ENCODE peak calls at places on chromosomes 7 and 10, in seven cellular contexts. P, B, K, X, Y, F and J are unnamed samples.

GRCh38 chr10:21329995-21330627 is 195.4 kb downstream of the SKIDA1 start:
- DNase-seq in Y (no peak), K (peak), X (no peak), B (peak), P (no peak), F (no peak), J (no peak)

GRCh38 chr10:43606323-43607198 is at the start of gene ZNF485:
- DNase-seq in F (peak), K (peak), B (peak), P (no peak), Y (peak), X (peak), J (no peak)

GRCh38 chr10:132919374-132920100 is 22.8 kb downstream of the CFAP46 start:
- DNase-seq in K (no peak), B (no peak), F (no peak), P (no peak), Y (no peak), X (no peak), J (no peak)

GRCh38 chr7:1839701-1840100 is 169.6 kb downstream of the ELFN1 start:
- DNase-seq in K (no peak), Y (no peak), B (no peak), P (no peak), X (no peak), F (peak), J (no peak)

GRCh38 chr7:19275000-19275399 is 129.8 kb upstream of the FERD3L start:
- DNase-seq in B (no peak), X (no peak), Y (no peak), P (no peak), K (no peak), F (no peak), J (no peak)

GRCh38 chr7:141874787-141875186 is 33.5 kb upstream of the PRSS37 start:
- DNase-seq in B (no peak), F (no peak), P (no peak), K (no peak), Y (no peak), X (no peak), J (no peak)

GRCh38 chr7:102728-103127 is 89.6 kb upstream of the FAM20C start:
- DNase-seq in Y (no peak), F (no peak), X (no peak), K (no peak), B (no peak), P (no peak), J (no peak)

GRCh38 chr7:603152-603941 is 83.7 kb upstream of the PDGFA start:
- DNase-seq in K (no peak), P (no peak), X (peak), Y (no peak), F (no peak), B (no peak), J (no peak)

GRCh38 chr10:4331150-4331549 is 494.9 kb upstream of the AKR1E2 start:
- DNase-seq in F (no peak), Y (no peak), K (no peak), X (no peak), P (no peak), B (no peak), J (no peak)

GRCh38 chr10:117138838-117139580 is 939 bp upstream of the VAX1 start:
- DNase-seq in X (no peak), B (no peak), F (peak), Y (no peak), K (no peak), P (no peak), J (no peak)

GRCh38 chr10:13560597-13560996 is 26.2 kb upstream of the PRPF18 start:
- DNase-seq in B (no peak), F (no peak), P (no peak), X (no peak), Y (no peak), K (no peak), J (no peak)

GRCh38 chr10:57506414-57507094 is 761.1 kb downstream of the IPMK start:
- DNase-seq in X (no peak), Y (no peak), F (no peak), K (no peak), B (no peak), P (no peak), J (no peak)

GRCh38 chr10:15461353-15462108 is 90.4 kb upstream of the FAM171A1 start:
- DNase-seq in Y (no peak), B (peak), F (peak), P (no peak), K (no peak), X (peak), J (no peak)

GRCh38 chr10:74994714-74995308 is 116.6 kb upstream of the SAMD8 start:
- DNase-seq in K (no peak), Y (no peak), P (no peak), F (no peak), B (no peak), X (no peak), J (no peak)

GRCh38 chr10:70779088-70779487 is 6.1 kb downstream of the TBATA start:
- DNase-seq in P (no peak), X (peak), F (peak), K (no peak), Y (no peak), B (no peak), J (no peak)

GRCh38 chr7:122790558-122790957 is 87.8 kb upstream of the RNF148 start:
- DNase-seq in F (no peak), P (no peak), K (no peak), X (no peak), Y (no peak), B (no peak), J (no peak)

GRCh38 chr10:79188154-79188763 is 119.5 kb downstream of the ZMIZ1 start:
- DNase-seq in F (no peak), P (no peak), K (peak), B (no peak), X (peak), Y (no peak), J (no peak)

GRCh38 chr7:78379148-78379547 is 580.6 kb downstream of the PHTF2 start:
- DNase-seq in K (no peak), B (no peak), Y (no peak), P (no peak), X (no peak), F (no peak), J (no peak)

GRCh38 chr10:110852255-110852896 is 19.4 kb upstream of the PDCD4 start:
- DNase-seq in X (no peak), F (no peak), K (peak), Y (no peak), P (no peak), B (peak), J (no peak)

GRCh38 chr10:126222736-126223511 is 165.4 kb downstream of the ADAM12 start:
- DNase-seq in P (no peak), F (no peak), Y (no peak), B (no peak), X (no peak), K (no peak), J (no peak)

GRCh38 chr7:39621784-39622411 is 1.5 kb upstream of the RALA start:
- DNase-seq in P (no peak), X (peak), K (no peak), B (no peak), F (no peak), Y (no peak), J (no peak)

GRCh38 chr7:73715648-73716317 is 3.7 kb downstream of the STX1A start:
- DNase-seq in B (peak), F (no peak), Y (no peak), K (peak), X (peak), P (no peak), J (peak)

GRCh38 chr10:97873569-97873968 is 23.9 kb downstream of the GOLGA7B start:
- DNase-seq in K (no peak), X (no peak), B (no peak), Y (no peak), F (no peak), P (no peak), J (no peak)

GRCh38 chr10:71301371-71301916 is 17.6 kb upstream of the SLC29A3 start:
- DNase-seq in F (no peak), K (no peak), X (no peak), P (no peak), Y (no peak), B (no peak), J (no peak)

GRCh38 chr7:84688671-84689070 is 494.1 kb upstream of the SEMA3A start:
- DNase-seq in P (no peak), X (no peak), K (no peak), F (no peak), Y (no peak), B (no peak), J (no peak)

GRCh38 chr10:83991986-83992753 is 147.1 kb upstream of the GHITM start:
- DNase-seq in K (peak), F (peak), X (peak), Y (peak), P (peak), B (peak), J (no peak)

GRCh38 chr7:23852988-23853387 is 143.0 kb downstream of the STK31 start:
- DNase-seq in F (no peak), P (no peak), K (no peak), Y (no peak), B (no peak), X (no peak), J (no peak)

GRCh38 chr7:28173531-28173930 is 7.1 kb downstream of the JAZF1 start:
- DNase-seq in P (no peak), B (no peak), Y (no peak), F (no peak), K (no peak), X (no peak), J (no peak)

GRCh38 chr7:27745064-27745583 is 5.2 kb downstream of the TAX1BP1 start:
- DNase-seq in B (peak), X (no peak), P (no peak), F (peak), Y (no peak), K (peak), J (peak)

GRCh38 chr10:77264107-77264506 is 373.5 kb downstream of the KCNMA1 start:
- DNase-seq in Y (no peak), F (no peak), X (no peak), P (peak), K (no peak), B (no peak), J (no peak)

GRCh38 chr7:81004098-81004497 is 85.2 kb upstream of the SEMA3C start:
- DNase-seq in B (no peak), K (no peak), Y (no peak), F (no peak), X (no peak), P (no peak), J (no peak)

GRCh38 chr7:103127006-103127405 is 21.9 kb downstream of the NAPEPLD start:
- DNase-seq in F (no peak), X (no peak), P (no peak), B (no peak), Y (no peak), K (no peak), J (no peak)

GRCh38 chr10:124124123-124124768 is 30.8 kb upstream of the CHST15 start:
- DNase-seq in B (no peak), X (no peak), P (no peak), Y (no peak), F (no peak), K (no peak), J (no peak)

GRCh38 chr7:139588632-139589031 is 65.1 kb downstream of the CLEC2L start:
- DNase-seq in K (no peak), X (peak), B (no peak), P (no peak), Y (no peak), F (no peak), J (no peak)

GRCh38 chr7:55094122-55094690 is 75.4 kb downstream of the EGFR start:
- DNase-seq in F (no peak), P (no peak), Y (no peak), K (no peak), X (no peak), B (no peak), J (no peak)

GRCh38 chr10:122236690-122237306 is 34.3 kb upstream of the BTBD16 start:
- DNase-seq in B (no peak), P (no peak), Y (no peak), F (peak), X (no peak), K (no peak), J (no peak)

GRCh38 chr10:34838366-34838900 is 23.3 kb upstream of the PARD3 start:
- DNase-seq in Y (no peak), B (no peak), X (no peak), K (no peak), P (no peak), F (no peak), J (no peak)

GRCh38 chr10:22912763-22913389 is 15.0 kb upstream of the ARMC3 start:
- DNase-seq in X (no peak), P (no peak), K (no peak), B (no peak), F (peak), Y (no peak), J (no peak)

GRCh38 chr7:129362528-129362927 is 71.7 kb upstream of the STRIP2 start:
- DNase-seq in B (no peak), Y (no peak), X (no peak), P (no peak), F (no peak), K (no peak), J (no peak)

DNA sequence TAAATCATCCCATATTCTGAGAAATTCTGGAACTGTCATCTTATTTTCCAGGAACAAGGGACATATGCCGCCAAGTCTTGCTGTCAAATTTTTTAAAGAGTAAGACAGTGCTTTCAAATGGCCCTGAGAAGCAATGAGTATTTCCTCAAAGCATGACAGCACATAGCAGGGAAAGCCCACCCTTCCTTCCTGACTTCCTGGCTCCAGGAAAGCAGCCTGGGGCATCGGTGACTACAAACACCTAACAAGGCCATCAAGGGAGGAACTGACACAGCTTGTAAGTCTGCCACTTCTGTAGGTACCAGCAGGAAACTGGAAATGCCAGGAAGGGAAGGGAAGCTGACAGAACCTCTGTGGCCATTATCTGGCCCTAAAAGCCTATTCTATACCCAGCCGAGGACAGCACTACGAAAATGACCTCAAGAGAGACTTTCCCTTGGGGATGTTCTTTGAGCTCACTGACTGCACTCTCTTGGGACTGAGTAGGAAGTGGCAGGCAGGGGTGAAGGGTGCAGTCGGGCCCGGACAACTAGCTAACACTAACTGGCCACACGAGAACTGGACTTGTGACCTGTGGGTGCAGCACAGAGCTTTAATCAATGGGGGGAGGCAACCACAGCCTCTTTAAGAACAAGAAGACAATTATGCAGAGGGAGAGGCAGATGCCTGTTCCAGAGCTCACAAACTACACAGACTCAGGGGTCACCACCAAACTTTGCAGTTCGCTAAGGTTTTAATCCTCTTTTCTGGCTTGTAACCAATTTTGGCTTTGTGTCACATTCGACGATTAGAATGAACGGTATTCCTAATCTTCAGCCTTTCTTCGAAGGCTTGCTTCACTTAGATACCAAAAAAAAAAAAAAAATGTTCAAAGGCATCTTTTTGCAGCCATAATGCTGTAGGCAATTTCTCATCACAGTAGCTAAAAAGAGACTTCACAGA is 52.0 kb downstream of the GRB10 start:
- DNase-seq in F (no peak), P (no peak), B (no peak), K (peak), X (no peak), Y (no peak), J (no peak)
- TF ChIP-seq SIN3A in F (no peak), P (no peak), B (no peak), K (no peak), X (no peak), Y (no peak), J (no peak)

DNA sequence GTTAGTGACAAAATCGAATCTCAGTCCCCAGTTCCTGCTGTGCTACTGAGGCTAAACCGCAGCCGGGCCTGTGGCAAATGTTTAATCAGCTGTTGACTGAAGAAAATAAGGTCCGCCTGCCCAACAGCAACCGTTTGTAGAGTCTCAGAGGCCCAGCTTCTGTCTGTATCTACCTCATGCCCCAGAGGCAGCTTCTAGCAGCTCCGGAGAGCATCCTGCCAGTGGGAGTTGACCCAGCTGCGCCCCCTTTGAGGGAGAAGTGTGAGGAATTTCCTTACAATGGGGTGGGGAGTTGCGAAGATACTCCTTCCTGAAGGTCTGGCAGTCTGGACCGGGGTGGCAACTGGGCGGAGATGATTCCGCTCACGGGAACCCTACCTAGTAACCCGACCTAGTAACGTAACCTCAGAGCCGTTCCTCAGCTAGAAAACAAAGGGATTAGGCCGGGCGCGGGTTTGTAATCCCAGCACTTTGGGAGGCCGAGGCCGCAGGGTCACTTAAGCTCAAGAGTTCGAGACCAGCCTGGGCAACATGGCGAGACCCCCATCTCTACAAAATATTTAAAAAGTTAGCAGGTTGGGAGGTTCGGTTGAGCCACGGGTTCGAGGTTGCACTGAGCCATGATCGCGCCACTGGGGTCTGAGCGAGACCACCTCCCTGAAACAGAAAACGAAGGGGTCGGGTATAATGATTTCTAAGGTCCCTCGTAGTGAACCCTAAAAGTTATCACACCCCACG is 846 bp upstream of the ZNF775 start:
- DNase-seq in F (peak), B (peak), Y (peak), K (peak), P (no peak), X (peak), J (no peak)
- TF ChIP-seq SIN3A in F (no peak), B (no peak), Y (peak), K (no peak), P (no peak), X (peak), J (no peak)

GRCh38 chr7:94697671-94697994 is 41.7 kb upstream of the SGCE start:
- DNase-seq in K (no peak), X (no peak), F (no peak), B (no peak), Y (no peak), P (no peak), J (no peak)

GRCh38 chr7:94698275-94698674 is 42.3 kb upstream of the SGCE start:
- DNase-seq in X (no peak), Y (no peak), F (no peak), K (peak), B (peak), P (no peak), J (peak)

GRCh38 chr7:94701555-94701973 is 45.6 kb upstream of the SGCE start:
- DNase-seq in Y (peak), K (peak), X (no peak), F (no peak), P (no peak), B (peak), J (no peak)

GRCh38 chr7:94696981-94697670 is 41.2 kb upstream of the SGCE start:
- DNase-seq in X (no peak), F (no peak), B (peak), Y (no peak), K (peak), P (no peak), J (peak)

DNA sequence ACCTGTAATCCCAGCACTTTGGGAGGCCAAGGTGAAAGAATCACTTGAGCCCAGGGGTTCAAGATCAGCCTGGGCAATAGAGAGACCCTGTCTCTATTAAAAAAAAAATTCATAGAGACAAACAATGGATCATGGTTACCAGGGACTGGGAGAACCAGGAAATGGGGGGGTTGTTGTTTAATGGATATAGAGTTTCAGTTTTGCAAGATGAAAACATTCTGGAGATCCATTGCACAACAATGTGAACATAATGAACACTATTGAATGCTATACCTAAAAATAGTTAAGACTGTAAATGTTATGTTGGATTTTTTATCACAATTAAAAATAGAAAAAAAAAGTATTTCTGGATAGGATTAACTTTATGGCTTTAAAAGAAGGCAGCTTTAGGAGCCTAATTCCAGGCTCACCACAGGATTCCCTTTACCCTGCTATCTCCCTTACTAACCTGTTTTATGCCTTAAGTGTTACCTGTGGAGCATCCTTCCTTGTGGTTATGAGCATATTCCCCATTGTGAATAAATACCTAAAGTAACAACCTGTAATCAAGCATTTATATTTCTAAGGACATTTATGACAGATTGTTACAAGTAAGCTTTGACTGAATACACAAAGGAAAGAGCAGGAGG is 45.1 kb upstream of the SGCE start:
- DNase-seq in P (no peak), X (no peak), F (no peak), Y (no peak), B (no peak), K (peak), J (no peak)
- TF ChIP-seq SIN3A in P (no peak), X (no peak), F (no peak), Y (no peak), B (no peak), K (no peak), J (no peak)

DNA sequence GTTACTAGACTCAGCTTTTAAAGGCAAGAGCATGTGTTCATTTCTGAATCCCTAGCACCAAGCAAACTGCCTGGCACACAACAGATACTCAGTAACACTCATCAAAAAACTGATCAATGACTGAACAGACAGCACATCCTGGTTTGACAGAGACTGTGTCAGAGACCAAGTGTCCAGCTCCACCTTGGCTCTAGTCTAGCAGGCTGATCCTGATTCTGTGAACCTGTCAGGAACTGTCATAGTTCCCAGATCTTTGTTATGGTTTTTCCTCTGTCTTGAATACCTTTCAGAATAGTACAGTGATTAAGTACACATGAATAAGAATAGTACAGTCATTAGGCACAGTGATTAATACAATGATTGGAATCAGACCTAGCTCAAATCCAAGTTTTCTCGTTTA is 53.0 kb downstream of the TPK1 start:
- DNase-seq in K (no peak), B (no peak), P (no peak), Y (no peak), F (no peak), X (no peak), J (no peak)
- TF ChIP-seq SIN3A in K (no peak), B (no peak), P (no peak), Y (no peak), F (no peak), X (no peak), J (no peak)

GRCh38 chr10:108471420-108471819 is 1306.9 kb upstream of the SORCS1 start:
- DNase-seq in F (no peak), X (no peak), P (no peak), K (no peak), B (no peak), Y (no peak), J (no peak)

GRCh38 chr10:108465871-108466641 is 1301.5 kb upstream of the SORCS1 start:
- DNase-seq in Y (peak), X (no peak), F (peak), B (no peak), K (no peak), P (no peak), J (no peak)

GRCh38 chr10:108469940-108470339 is 1305.4 kb upstream of the SORCS1 start:
- DNase-seq in F (no peak), B (no peak), P (no peak), X (no peak), K (no peak), Y (no peak), J (no peak)
- TF ChIP-seq SIN3A in F (no peak), B (no peak), P (no peak), X (no peak), K (no peak), Y (no peak), J (no peak)